ENCODE peak calls at places on chromosomes 6 and 20, in four cellular contexts. S is mammary epithelial cell, U is fibroblast of lung, A is endothelial cell of umbilical vein. K is an unnamed sample.

GRCh38 chr20:62413896-62414481 is 6.9 kb upstream of the CABLES2 start:
- DNase-seq in U (no peak), A (no peak), S (no peak), K (no peak)

GRCh38 chr6:31946370-31946885 is 533 bp downstream of the CFB start:
- DNase-seq in U (no peak), S (no peak), A (no peak), K (no peak)

GRCh38 chr6:152277826-152278247 is 359.3 kb downstream of the SYNE1 start:
- DNase-seq in S (no peak), U (no peak), A (no peak), K (no peak)

GRCh38 chr6:1199981-1200637 is 111.8 kb upstream of the FOXQ1 start:
- DNase-seq in A (no peak), S (no peak), U (no peak), K (no peak)

GRCh38 chr6:158020811-158021210 is 39.1 kb downstream of the SYNJ2 start:
- DNase-seq in U (no peak), A (peak), S (no peak), K (no peak)

GRCh38 chr20:3727333-3728035 is 5.0 kb upstream of the HSPA12B start:
- DNase-seq in U (peak), A (no peak), S (peak), K (peak)

GRCh38 chr6:135901776-135902524 is 50.4 kb downstream of the PDE7B start:
- DNase-seq in A (no peak), U (peak), S (peak), K (no peak)

GRCh38 chr6:85945454-85946185 is 302.9 kb upstream of the SYNCRIP start:
- DNase-seq in A (no peak), S (no peak), U (no peak), K (no peak)

GRCh38 chr6:100663219-100663863 is 198.6 kb upstream of the SIM1 start:
- DNase-seq in U (peak), S (peak), A (peak), K (peak)

GRCh38 chr6:45895569-45895968 is 120.1 kb downstream of the CLIC5 start:
- DNase-seq in U (no peak), S (no peak), A (no peak), K (no peak)

GRCh38 chr20:53786445-53787267 is 193.0 kb upstream of the ZNF217 start:
- DNase-seq in A (peak), S (no peak), U (no peak), K (peak)

GRCh38 chr6:16404456-16404855 is 166.1 kb downstream of the GMPR start:
- DNase-seq in U (no peak), S (no peak), A (no peak), K (no peak)
- H3K9ac ChIP-seq in U (no peak), S (no peak), A (no peak), K (no peak)

DNA sequence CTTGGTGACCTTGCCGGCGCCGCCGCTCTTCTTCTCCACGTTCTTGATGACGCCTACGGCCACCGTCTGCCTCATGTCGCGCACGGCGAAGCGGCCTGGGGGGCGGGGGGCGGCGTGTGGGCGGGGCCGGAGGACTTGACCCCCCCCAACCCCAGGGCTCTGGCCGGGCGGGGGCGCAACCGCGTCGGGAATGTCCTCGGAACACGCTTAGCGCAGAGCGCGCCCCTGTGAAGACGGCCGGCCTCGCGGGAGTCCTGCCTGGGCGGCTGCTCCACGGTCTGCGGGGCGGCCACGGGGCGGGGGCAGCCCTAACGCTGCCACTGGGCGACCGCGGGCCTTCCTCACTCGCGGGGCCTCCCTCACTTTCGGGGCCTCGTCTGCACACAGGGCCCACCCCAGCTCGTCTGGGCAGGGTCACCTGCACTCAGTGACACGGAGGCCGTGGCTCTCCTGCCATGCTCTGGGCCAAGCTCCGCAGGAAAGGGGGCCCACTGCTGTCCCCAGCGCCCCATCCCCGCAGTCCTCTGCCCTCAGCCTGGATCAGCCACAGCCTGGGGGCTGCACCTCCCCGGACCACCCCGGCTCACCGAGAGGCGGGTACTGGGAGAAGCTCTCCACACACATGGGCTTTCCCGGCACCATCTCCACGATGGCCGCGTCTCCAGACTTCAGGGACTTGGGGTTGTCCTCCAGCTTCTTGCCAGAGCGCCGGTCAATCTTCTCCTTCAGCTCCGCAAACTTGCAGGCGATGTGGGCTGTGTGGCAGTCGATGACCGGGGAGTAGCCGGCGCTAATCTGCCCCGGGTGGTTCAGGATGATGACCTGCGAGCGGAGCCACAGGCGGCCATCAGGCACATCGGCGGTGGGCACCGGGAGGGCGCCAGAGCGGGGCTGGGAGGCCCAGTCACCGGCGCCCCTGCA is 10.3 kb downstream of the EEF1A2 start:
- DNase-seq in S (no peak), A (no peak), U (no peak), K (no peak)
- TF ChIP-seq EZH2 in S (no peak), A (no peak), U (no peak), K (no peak)

DNA sequence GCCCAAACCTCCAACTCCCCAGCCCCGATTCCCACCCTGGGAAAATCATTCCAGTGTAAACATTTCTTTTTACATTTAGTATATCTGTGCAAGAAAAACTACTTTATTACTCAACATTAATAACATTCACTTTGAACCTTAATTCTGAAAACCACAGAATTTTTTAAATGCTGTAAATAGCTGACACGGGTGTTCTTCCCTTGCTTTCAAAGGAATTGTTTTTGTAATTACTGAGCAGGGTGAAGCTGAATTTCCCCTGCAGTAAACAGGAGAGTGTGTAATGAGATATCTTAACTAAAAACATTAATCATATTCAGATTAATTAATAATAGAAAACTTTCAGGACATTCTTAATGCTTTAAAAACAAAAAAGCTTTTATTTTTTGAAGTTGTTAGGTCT is 99.3 kb upstream of the CITED2 start:
- DNase-seq in S (no peak), A (no peak), U (peak), K (no peak)
- H3K9ac ChIP-seq in S (no peak), A (no peak), U (no peak), K (no peak)

GRCh38 chr6:41505084-41506049 is 40.8 kb upstream of the FOXP4 start:
- DNase-seq in S (peak), A (peak), U (peak), K (peak)
- TF ChIP-seq EZH2 in S (no peak), A (peak), U (no peak), K (peak)

GRCh38 chr6:143581835-143582480 is 70.4 kb upstream of the FUCA2 start:
- DNase-seq in U (peak), A (no peak), S (peak), K (peak)

GRCh38 chr6:143583542-143584330 is 72.2 kb upstream of the FUCA2 start:
- DNase-seq in A (no peak), U (peak), S (no peak), K (no peak)

GRCh38 chr6:143578054-143578453 is 66.5 kb upstream of the FUCA2 start:
- DNase-seq in A (no peak), U (no peak), S (no peak), K (no peak)

GRCh38 chr6:143575840-143576498 is 64.4 kb upstream of the FUCA2 start:
- DNase-seq in U (no peak), A (no peak), S (no peak), K (no peak)

GRCh38 chr6:143579703-143580102 is 68.2 kb upstream of the FUCA2 start:
- DNase-seq in S (peak), U (peak), A (peak), K (peak)
- H3K9ac ChIP-seq in S (no peak), U (no peak), A (no peak), K (no peak)

GRCh38 chr6:136923116-136923953 is 1.2 kb downstream of the SLC35D3 start:
- DNase-seq in S (no peak), A (no peak), U (no peak), K (no peak)

GRCh38 chr6:136921521-136921935 is 573 bp upstream of the SLC35D3 start:
- DNase-seq in U (no peak), S (no peak), A (peak), K (no peak)

GRCh38 chr6:136920858-136921520 is 1.1 kb upstream of the SLC35D3 start:
- DNase-seq in U (peak), S (peak), A (peak), K (no peak)

GRCh38 chr6:136922680-136922996 is 537 bp downstream of the SLC35D3 start:
- DNase-seq in A (no peak), U (no peak), S (peak), K (no peak)

DNA sequence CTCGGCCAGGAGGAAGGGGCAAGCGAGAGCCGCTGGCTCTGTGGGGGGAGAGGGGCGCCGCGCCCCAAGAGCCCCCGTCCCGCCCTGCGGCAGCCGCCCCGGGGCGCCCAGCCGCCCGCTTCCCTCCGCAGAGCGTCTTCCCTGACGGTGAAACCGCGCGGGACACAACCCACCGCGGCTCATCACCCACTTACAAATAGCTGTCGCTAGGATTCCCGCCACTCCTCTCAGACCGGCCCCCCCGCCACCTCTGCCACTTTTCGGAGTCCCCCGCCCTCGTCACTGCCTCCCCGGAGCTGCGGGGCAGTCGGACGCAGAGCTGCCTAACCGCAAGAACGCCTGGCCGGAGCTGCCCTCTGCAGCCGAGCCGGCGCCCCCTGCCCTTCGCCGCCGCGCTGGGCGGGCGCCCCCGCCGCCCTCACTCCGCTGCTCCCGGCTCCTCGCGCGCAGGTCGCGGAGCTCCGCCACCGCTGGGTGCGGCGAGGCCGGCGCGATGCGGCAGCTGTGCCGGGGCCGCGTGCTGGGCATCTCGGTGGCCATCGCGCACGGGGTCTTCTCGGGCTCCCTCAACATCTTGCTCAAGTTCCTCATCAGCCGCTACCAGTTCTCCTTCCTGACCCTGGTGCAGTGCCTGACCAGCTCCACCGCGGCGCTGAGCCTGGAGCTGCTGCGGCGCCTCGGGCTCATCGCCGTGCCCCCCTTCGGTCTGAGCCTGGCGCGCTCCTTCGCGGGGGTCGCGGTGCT is at the start of gene SLC35D3:
- DNase-seq in A (peak), U (peak), S (no peak), K (no peak)
- TF ChIP-seq EZH2 in A (no peak), U (peak), S (peak), K (no peak)

GRCh38 chr6:20680697-20681165 is 146.5 kb downstream of the CDKAL1 start:
- DNase-seq in A (peak), U (no peak), S (peak), K (no peak)
- H3K9ac ChIP-seq in A (peak), U (no peak), S (no peak), K (no peak)

DNA sequence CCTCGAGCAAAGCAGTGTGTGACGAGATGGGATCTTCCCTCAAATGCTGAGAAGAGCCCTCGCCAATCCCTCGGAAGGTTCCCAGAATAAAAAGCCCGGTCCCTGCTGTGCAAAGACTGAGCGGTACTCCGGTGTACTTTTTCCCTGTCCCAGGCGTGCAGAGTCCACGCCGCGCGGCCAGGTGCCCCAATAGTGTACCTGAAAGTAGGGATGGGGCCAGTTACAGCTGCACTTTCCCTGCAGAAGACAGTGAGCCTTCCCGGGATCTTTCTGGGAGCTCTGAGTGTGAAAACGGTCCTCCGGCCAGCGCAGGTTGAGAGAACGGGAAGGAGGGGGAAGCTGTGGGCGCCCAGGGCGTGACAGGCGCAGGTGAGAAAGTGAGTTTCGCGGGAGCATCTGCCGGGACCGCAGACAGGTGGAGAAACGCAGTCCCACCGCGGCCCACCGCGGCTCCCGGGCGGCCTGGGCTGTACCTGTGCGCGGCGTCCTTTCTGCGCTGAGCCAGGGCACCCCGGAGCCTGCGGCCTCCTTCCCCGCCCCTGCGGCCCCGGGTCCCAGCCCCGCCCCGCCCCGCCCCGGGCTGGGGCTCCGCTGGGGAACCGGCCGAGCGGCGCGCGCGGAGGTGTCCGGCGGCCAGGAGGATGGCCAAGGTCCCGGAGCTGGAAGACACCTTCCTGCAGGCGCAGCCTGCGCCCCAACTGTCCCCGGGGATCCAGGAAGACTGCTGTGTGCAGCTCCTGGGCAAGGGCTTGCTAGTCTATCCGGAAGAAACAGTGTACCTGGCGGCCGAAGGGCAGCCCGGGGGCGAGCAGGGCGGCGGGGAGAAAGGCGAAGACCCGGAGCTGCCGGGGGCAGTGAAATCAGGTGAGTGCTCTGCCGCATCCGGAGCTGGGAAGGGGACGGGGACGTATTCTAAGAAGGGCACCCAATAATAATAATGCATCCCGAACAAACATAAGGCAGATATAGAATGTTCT is at the start of gene RFX6:
- DNase-seq in A (no peak), S (no peak), U (no peak), K (no peak)
- TF ChIP-seq EZH2 in A (peak), S (peak), U (peak), K (no peak)